ENCODE peak calls at places on chromosomes 11 and 22, in eight cellular contexts. O, Z, R, I, V, E, U and A are unnamed samples.

GRCh38 chr22:19962246-19962908 is 20.8 kb upstream of the TXNRD2 start:
- DNase-seq in I (peak; percentile 96), V (peak; percentile 79), O (peak; percentile 86), Z (peak; percentile 92), R (peak; percentile 85), U (peak; percentile 98), E (peak; percentile 53), A (peak; percentile 88)

GRCh38 chr11:66595245-66595904 is 2.4 kb downstream of the CCS start:
- DNase-seq in O (peak; percentile 62), Z (peak; percentile 58), I (peak; percentile 44), U (peak; percentile 49), E (no peak), V (no peak), R (no peak), A (no peak)

GRCh38 chr11:117180661-117181585 is 2.4 kb downstream of the SIDT2 start:
- DNase-seq in R (peak; percentile 87), Z (peak; percentile 92), V (peak; percentile 58), E (peak; percentile 73), O (peak; percentile 90), I (peak; percentile 92), U (peak; percentile 70), A (peak; percentile 38)

GRCh38 chr11:62680825-62681240 is 2.0 kb upstream of the UBXN1 start:
- DNase-seq in R (no peak), V (peak; percentile 66), O (peak; percentile 63), Z (no peak), U (peak; percentile 56), I (peak; percentile 89), E (no peak), A (no peak)

GRCh38 chr11:88312665-88313064 is 24.9 kb downstream of the CTSC start:
- DNase-seq in U (no peak), R (no peak), V (no peak), O (no peak), I (no peak), Z (no peak), E (no peak), A (no peak)

GRCh38 chr11:132402056-132402684 is 1031.8 kb downstream of the NTM start:
- DNase-seq in V (peak; percentile 1), O (no peak), I (peak; percentile 68), Z (no peak), U (no peak), R (no peak), E (no peak), A (no peak)

GRCh38 chr11:42840856-42841255 is 470.9 kb upstream of the API5 start:
- DNase-seq in V (no peak), Z (no peak), O (no peak), I (no peak), U (no peak), E (no peak), R (no peak), A (no peak)

GRCh38 chr22:25067851-25068421 is 115.4 kb downstream of the KIAA1671 start:
- DNase-seq in U (peak; percentile 34), V (no peak), Z (no peak), I (no peak), R (peak; percentile 52), O (peak; percentile 82), E (no peak), A (no peak)

GRCh38 chr22:46209262-46209661 is 40.8 kb downstream of the CDPF1 start:
- DNase-seq in E (no peak), O (no peak), U (no peak), R (no peak), Z (no peak), I (no peak), V (no peak), A (no peak)

GRCh38 chr11:73386026-73386425 is 9.8 kb downstream of the RELT start:
- DNase-seq in E (no peak), V (no peak), O (no peak), U (no peak), R (peak; percentile 82), I (peak; percentile 37), Z (peak; percentile 20), A (no peak)

GRCh38 chr11:81255905-81256304 is 1477.8 kb downstream of the FAM181B start:
- DNase-seq in O (no peak), R (no peak), U (no peak), Z (no peak), E (no peak), I (peak; percentile 18), V (no peak), A (no peak)

GRCh38 chr11:46658259-46658658 is 40.9 kb downstream of the ATG13 start:
- DNase-seq in Z (no peak), U (no peak), E (peak; percentile 54), R (no peak), V (no peak), I (no peak), O (peak; percentile 78), A (no peak)

GRCh38 chr11:31947051-31947450 is 135.9 kb upstream of the PAX6 start:
- DNase-seq in R (no peak), U (no peak), V (no peak), Z (no peak), O (no peak), E (no peak), I (no peak), A (no peak)

GRCh38 chr11:69442012-69442806 is 39.3 kb upstream of the LINC01488 start:
- DNase-seq in O (no peak), Z (peak; percentile 6), E (no peak), R (no peak), V (peak; percentile 83), I (no peak), U (no peak), A (no peak)

GRCh38 chr11:112558691-112559090 is 298.0 kb upstream of the PLET1 start:
- DNase-seq in E (no peak), Z (no peak), O (no peak), R (no peak), I (no peak), U (no peak), V (no peak), A (no peak)

GRCh38 chr11:106477776-106478175 is 400.3 kb downstream of the AASDHPPT start:
- DNase-seq in O (no peak), V (no peak), Z (no peak), I (no peak), R (no peak), U (no peak), E (no peak), A (no peak)

GRCh38 chr11:16299884-16300778 is 56.2 kb downstream of the SOX6 start:
- DNase-seq in R (no peak), I (peak; percentile 26), U (no peak), V (no peak), Z (no peak), E (no peak), O (no peak), A (no peak)

DNA sequence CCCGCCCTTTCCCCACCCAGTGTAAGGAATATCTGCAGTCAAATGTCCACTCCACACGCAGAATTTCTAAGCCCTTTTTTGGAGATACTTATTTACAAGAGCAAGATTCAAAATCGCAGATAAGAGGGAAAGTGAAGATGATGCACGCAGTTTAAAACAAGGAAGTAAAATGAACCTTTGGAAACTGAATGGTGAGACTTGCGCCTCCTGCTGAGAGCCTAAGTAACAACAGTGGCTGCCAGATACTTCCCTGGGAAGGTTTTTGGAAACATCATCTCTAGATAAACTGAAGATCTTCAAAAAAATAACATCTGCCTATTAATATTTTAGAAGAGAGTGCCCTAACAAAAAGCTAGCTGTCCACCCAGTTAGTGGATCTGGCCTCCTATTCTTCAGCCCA is 963.1 kb upstream of the FAT3 start:
- DNase-seq in Z (no peak), R (no peak), E (no peak), U (no peak), V (no peak), I (no peak), O (no peak), A (no peak)
- TF ChIP-seq CTCF in Z (no peak), R (no peak), E (no peak), U (peak; percentile 24), V (no peak), I (peak; percentile 42), O (no peak), A (no peak)

GRCh38 chr22:43168416-43169309 is 17.3 kb downstream of the TSPO start:
- DNase-seq in E (no peak), O (no peak), R (no peak), I (no peak), Z (peak; percentile 58), V (no peak), U (no peak), A (no peak)
- H3K36me3 ChIP-seq in E (no peaks in the 10 kb centered on the region), O (no peaks in the 10 kb centered on the region), R (peaks cover 61% of the 10 kb centered on the region), I (peaks cover 53% of the 10 kb centered on the region), Z (peaks cover 6% of the 10 kb centered on the region), V (peaks cover 36% of the 10 kb centered on the region), U (peaks cover 60% of the 10 kb centered on the region), A (peaks cover 41% of the 10 kb centered on the region)

GRCh38 chr11:110438017-110438416 is 8.3 kb downstream of the FDX1 start:
- DNase-seq in V (no peak), U (no peak), R (no peak), I (peak; percentile 77), Z (no peak), O (no peak), E (no peak), A (no peak)

GRCh38 chr11:110433393-110434333 is 3.9 kb downstream of the FDX1 start:
- DNase-seq in U (no peak), V (peak; percentile 41), O (no peak), Z (no peak), I (peak; percentile 74), E (no peak), R (no peak), A (no peak)

GRCh38 chr11:110432713-110433392 is 3.1 kb downstream of the FDX1 start:
- DNase-seq in R (no peak), O (no peak), E (no peak), V (peak; percentile 7), I (peak; percentile 80), Z (no peak), U (no peak), A (no peak)

GRCh38 chr11:110435780-110436717 is 6.3 kb downstream of the FDX1 start:
- DNase-seq in R (no peak), V (peak; percentile 81), E (no peak), U (no peak), Z (no peak), O (no peak), I (no peak), A (no peak)

DNA sequence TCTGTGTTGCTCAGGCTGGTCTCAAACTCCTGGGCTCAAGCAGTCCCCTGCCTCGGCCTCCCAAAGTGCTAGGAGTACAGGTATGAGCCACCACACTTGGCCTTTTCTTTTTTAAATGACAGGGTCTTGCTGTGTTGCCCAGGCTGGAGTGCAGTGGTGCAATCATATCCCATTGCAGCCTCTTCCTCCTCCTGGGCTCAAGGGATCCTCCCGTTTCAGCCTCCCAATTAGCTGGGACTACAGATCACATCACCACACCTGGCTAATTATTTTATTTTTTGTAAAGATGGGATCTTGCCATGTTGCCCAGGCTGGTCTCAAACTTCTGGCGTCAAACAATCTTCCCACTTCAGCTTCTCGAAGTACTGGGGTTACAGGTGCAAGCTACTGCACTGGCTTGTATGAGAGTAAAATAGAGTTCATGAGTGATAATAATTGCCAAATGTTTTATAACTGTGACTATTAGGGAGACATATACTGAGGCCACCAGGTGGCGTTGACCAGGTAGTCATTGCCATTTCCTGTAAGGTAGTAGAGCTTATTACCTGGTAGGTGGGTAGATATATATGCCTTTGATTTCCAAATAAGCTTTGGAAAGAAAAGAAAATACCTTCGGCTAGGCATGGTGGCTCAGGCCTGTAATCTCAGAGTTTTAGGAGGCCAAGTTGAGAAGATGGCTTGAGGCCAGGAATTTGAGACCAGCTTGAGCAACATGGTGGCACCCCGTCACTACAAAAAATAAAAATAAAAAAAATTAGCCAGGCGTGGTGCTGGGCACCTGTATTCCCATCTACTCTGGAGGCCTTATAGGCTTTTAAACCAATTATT is 5.4 kb downstream of the FDX1 start:
- DNase-seq in Z (no peak), O (peak; percentile 57), V (peak; percentile 63), R (no peak), U (no peak), E (no peak), I (no peak), A (no peak)
- TF ChIP-seq CTCF in Z (peak; percentile 23), O (peak; percentile 28), V (peak; percentile 51), R (no peak), U (peak; percentile 38), E (no peak), I (peak; percentile 47), A (peak; percentile 57)

GRCh38 chr11:129922674-129923073 is 27.3 kb upstream of the NFRKB start:
- DNase-seq in V (no peak), U (no peak), R (no peak), I (no peak), Z (no peak), E (no peak), O (no peak), A (no peak)
- H3K36me3 ChIP-seq in V (peaks cover 9% of the 10 kb centered on the region), U (peaks cover 6% of the 10 kb centered on the region), R (peaks cover 25% of the 10 kb centered on the region), I (peaks cover 5% of the 10 kb centered on the region), Z (no peaks in the 10 kb centered on the region), E (no peaks in the 10 kb centered on the region), O (no peaks in the 10 kb centered on the region), A (peaks cover 20% of the 10 kb centered on the region)